ENCODE peak calls at places on chromosomes 11 and 22, in six cellular contexts. B is amniotic stem cell; I is activated gamma-delta T cell; K is NT2/D1; Y is CD8-positive, alpha-beta memory T cell; Z is CD4-positive, CD25-positive, alpha-beta regulatory T cell. Q is an unnamed sample.

GRCh38 chr11:130431337-130431773 is 2.9 kb upstream of the ADAMTS8 start:
- DNase-seq in I (no peak), B (peak), Z (peak), Y (peak), K (peak), Q (peak)

GRCh38 chr22:38218661-38219331 is 17.0 kb downstream of the MAFF start:
- DNase-seq in I (no peak), Y (peak), B (peak), K (peak), Z (peak), Q (peak)

GRCh38 chr11:72758690-72759389 is 6.6 kb upstream of the ARAP1 start:
- DNase-seq in Y (no peak), I (no peak), B (no peak), K (no peak), Z (no peak), Q (no peak)

GRCh38 chr11:2380807-2381350 is 3.8 kb downstream of the CD81 start:
- DNase-seq in Z (no peak), B (no peak), I (no peak), Y (no peak), K (no peak), Q (no peak)

GRCh38 chr11:1557904-1558831 is 13.9 kb downstream of the DUSP8 start:
- DNase-seq in Y (no peak), Z (no peak), K (no peak), B (peak), I (no peak), Q (no peak)

GRCh38 chr11:104872393-104872792 is 25.9 kb downstream of the CASP12 start:
- DNase-seq in B (no peak), Y (no peak), K (no peak), Z (no peak), I (no peak), Q (no peak)

GRCh38 chr11:67396258-67396581 is 4.4 kb downstream of the RAD9A start:
- DNase-seq in I (no peak), K (no peak), B (no peak), Y (no peak), Z (no peak), Q (no peak)

GRCh38 chr11:15893080-15893492 is 463.3 kb downstream of the SOX6 start:
- DNase-seq in I (no peak), Y (no peak), K (no peak), Z (no peak), B (peak), Q (no peak)

GRCh38 chr22:23519442-23520177 is 60.5 kb downstream of the IGLL1 start:
- DNase-seq in K (no peak), B (no peak), Z (no peak), I (no peak), Y (no peak), Q (no peak)

GRCh38 chr11:834371-835316 is 1.9 kb downstream of the CD151 start:
- DNase-seq in K (no peak), I (no peak), Y (no peak), Z (no peak), B (peak), Q (peak)

GRCh38 chr11:66639066-66639813 is 737 bp downstream of the RBM4 start:
- DNase-seq in K (no peak), I (no peak), Y (peak), Z (peak), B (no peak), Q (no peak)

GRCh38 chr11:63951779-63952536 is 13.2 kb downstream of the NAA40 start:
- DNase-seq in K (no peak), Z (no peak), B (no peak), Y (peak), I (peak), Q (no peak)

GRCh38 chr11:32090774-32091370 is at the start of gene RCN1:
- DNase-seq in I (peak), Z (no peak), B (peak), Y (peak), K (peak), Q (peak)

GRCh38 chr11:119460582-119460981 is 37.6 kb upstream of the THY1 start:
- DNase-seq in I (no peak), K (no peak), Z (no peak), B (no peak), Y (no peak), Q (no peak)

GRCh38 chr22:42492323-42492690 is 27.3 kb downstream of the RRP7A start:
- DNase-seq in I (no peak), B (no peak), Z (no peak), K (no peak), Y (no peak), Q (no peak)

GRCh38 chr11:21687645-21688044 is 505.2 kb upstream of the ANO5 start:
- DNase-seq in B (no peak), Y (no peak), Z (no peak), K (no peak), I (no peak), Q (no peak)

GRCh38 chr22:40036591-40037225 is 42.0 kb downstream of the FAM83F start:
- DNase-seq in Y (peak), I (no peak), Z (peak), B (peak), K (peak), Q (peak)

Q was measured in NCI-H460.